ENCODE peak calls at places on chromosomes 4 and X, in six cellular contexts. One of them, this sample, is unnamed.
A peak's percentile ranks its signal among the peaks of the same experiment; 100 is the strongest.

GRCh38 chr4:89111833-89112563 is 665 bp downstream of the TIGD2 start:
- DNase-seq in activated CD8-positive, alpha-beta T cell treated with anti-CD3 and anti-CD28 coated beads, Interleukin-2, amount 10 ng/mL, durations not matched to agents 7 days and 5 days: no peak
- DNase-seq in GM18507: no peak
- DNase-seq in COR-L47: no peak
- DNase-seq in naive thymus-derived CD8-positive, alpha-beta T cell: no peak
- DNase-seq in hepatic stellate cell: peak; percentile 80
- DNase-seq in this sample: no peak

GRCh38 chr4:180059216-180059881 is 2183.9 kb upstream of the TENM3 start:
- DNase-seq in naive thymus-derived CD8-positive, alpha-beta T cell: no peak
- DNase-seq in COR-L47: no peak
- DNase-seq in hepatic stellate cell: peak; percentile 1
- DNase-seq in activated CD8-positive, alpha-beta T cell treated with anti-CD3 and anti-CD28 coated beads, Interleukin-2, amount 10 ng/mL, durations not matched to agents 7 days and 5 days: no peak
- DNase-seq in GM18507: no peak
- DNase-seq in this sample: peak; percentile 3

GRCh38 chrX:110941906-110942305 is 146.3 kb upstream of the CHRDL1 start:
- DNase-seq in GM18507: no peak
- DNase-seq in hepatic stellate cell: no peak
- DNase-seq in naive thymus-derived CD8-positive, alpha-beta T cell: no peak
- DNase-seq in activated CD8-positive, alpha-beta T cell treated with anti-CD3 and anti-CD28 coated beads, Interleukin-2, amount 10 ng/mL, durations not matched to agents 7 days and 5 days: no peak
- DNase-seq in COR-L47: no peak
- DNase-seq in this sample: no peak

GRCh38 chr4:67393699-67394281 is 151.5 kb downstream of the CENPC start:
- DNase-seq in GM18507: no peak
- DNase-seq in hepatic stellate cell: no peak
- DNase-seq in activated CD8-positive, alpha-beta T cell treated with anti-CD3 and anti-CD28 coated beads, Interleukin-2, amount 10 ng/mL, durations not matched to agents 7 days and 5 days: peak; percentile 50
- DNase-seq in COR-L47: peak; percentile 17
- DNase-seq in naive thymus-derived CD8-positive, alpha-beta T cell: no peak
- DNase-seq in this sample: no peak

GRCh38 chr4:109067509-109068205 is 234.8 kb downstream of the COL25A1 start:
- DNase-seq in naive thymus-derived CD8-positive, alpha-beta T cell: no peak
- DNase-seq in hepatic stellate cell: no peak
- DNase-seq in activated CD8-positive, alpha-beta T cell treated with anti-CD3 and anti-CD28 coated beads, Interleukin-2, amount 10 ng/mL, durations not matched to agents 7 days and 5 days: no peak
- DNase-seq in COR-L47: no peak
- DNase-seq in GM18507: no peak
- DNase-seq in this sample: no peak

GRCh38 chrX:79573760-79574159 is 206.6 kb upstream of the ITM2A start:
- DNase-seq in naive thymus-derived CD8-positive, alpha-beta T cell: no peak
- DNase-seq in GM18507: no peak
- DNase-seq in activated CD8-positive, alpha-beta T cell treated with anti-CD3 and anti-CD28 coated beads, Interleukin-2, amount 10 ng/mL, durations not matched to agents 7 days and 5 days: no peak
- DNase-seq in hepatic stellate cell: no peak
- DNase-seq in COR-L47: no peak
- DNase-seq in this sample: no peak

GRCh38 chr4:1752284-1753041 is 31.1 kb downstream of the TACC3 start:
- DNase-seq in activated CD8-positive, alpha-beta T cell treated with anti-CD3 and anti-CD28 coated beads, Interleukin-2, amount 10 ng/mL, durations not matched to agents 7 days and 5 days: peak; percentile 39
- DNase-seq in naive thymus-derived CD8-positive, alpha-beta T cell: no peak
- DNase-seq in COR-L47: no peak
- DNase-seq in hepatic stellate cell: no peak
- DNase-seq in GM18507: no peak
- DNase-seq in this sample: no peak

GRCh38 chr4:38188136-38188535 is 227.9 kb downstream of the PTTG2 start:
- DNase-seq in hepatic stellate cell: no peak
- DNase-seq in naive thymus-derived CD8-positive, alpha-beta T cell: no peak
- DNase-seq in activated CD8-positive, alpha-beta T cell treated with anti-CD3 and anti-CD28 coated beads, Interleukin-2, amount 10 ng/mL, durations not matched to agents 7 days and 5 days: no peak
- DNase-seq in COR-L47: no peak
- DNase-seq in GM18507: no peak
- DNase-seq in this sample: no peak

GRCh38 chr4:62711575-62711974 is 1511.4 kb downstream of the ADGRL3 start:
- DNase-seq in hepatic stellate cell: no peak
- DNase-seq in GM18507: no peak
- DNase-seq in activated CD8-positive, alpha-beta T cell treated with anti-CD3 and anti-CD28 coated beads, Interleukin-2, amount 10 ng/mL, durations not matched to agents 7 days and 5 days: no peak
- DNase-seq in naive thymus-derived CD8-positive, alpha-beta T cell: no peak
- DNase-seq in COR-L47: no peak
- DNase-seq in this sample: no peak

GRCh38 chrX:21153503-21153902 is 220.7 kb upstream of the CNKSR2 start:
- DNase-seq in activated CD8-positive, alpha-beta T cell treated with anti-CD3 and anti-CD28 coated beads, Interleukin-2, amount 10 ng/mL, durations not matched to agents 7 days and 5 days: no peak
- DNase-seq in COR-L47: no peak
- DNase-seq in GM18507: no peak
- DNase-seq in naive thymus-derived CD8-positive, alpha-beta T cell: no peak
- DNase-seq in hepatic stellate cell: peak; percentile 13
- DNase-seq in this sample: no peak

GRCh38 chr4:8188743-8189550 is 10.1 kb upstream of the SH3TC1 start:
- DNase-seq in hepatic stellate cell: no peak
- DNase-seq in activated CD8-positive, alpha-beta T cell treated with anti-CD3 and anti-CD28 coated beads, Interleukin-2, amount 10 ng/mL, durations not matched to agents 7 days and 5 days: no peak
- DNase-seq in COR-L47: peak; percentile 86
- DNase-seq in GM18507: no peak
- DNase-seq in naive thymus-derived CD8-positive, alpha-beta T cell: no peak
- DNase-seq in this sample: no peak

GRCh38 chr4:106583567-106583966 is 215.0 kb upstream of the GIMD1 start:
- DNase-seq in hepatic stellate cell: peak; percentile 67
- DNase-seq in naive thymus-derived CD8-positive, alpha-beta T cell: no peak
- DNase-seq in GM18507: no peak
- DNase-seq in COR-L47: no peak
- DNase-seq in activated CD8-positive, alpha-beta T cell treated with anti-CD3 and anti-CD28 coated beads, Interleukin-2, amount 10 ng/mL, durations not matched to agents 7 days and 5 days: no peak
- DNase-seq in this sample: peak; percentile 25

GRCh38 chr4:147753047-147753446 is 21.2 kb downstream of the ARHGAP10 start:
- DNase-seq in naive thymus-derived CD8-positive, alpha-beta T cell: no peak
- DNase-seq in GM18507: no peak
- DNase-seq in activated CD8-positive, alpha-beta T cell treated with anti-CD3 and anti-CD28 coated beads, Interleukin-2, amount 10 ng/mL, durations not matched to agents 7 days and 5 days: no peak
- DNase-seq in hepatic stellate cell: no peak
- DNase-seq in COR-L47: no peak
- DNase-seq in this sample: no peak

GRCh38 chr4:81257021-81257420 is 42.0 kb upstream of the PRKG2 start:
- DNase-seq in naive thymus-derived CD8-positive, alpha-beta T cell: no peak
- DNase-seq in activated CD8-positive, alpha-beta T cell treated with anti-CD3 and anti-CD28 coated beads, Interleukin-2, amount 10 ng/mL, durations not matched to agents 7 days and 5 days: no peak
- DNase-seq in GM18507: no peak
- DNase-seq in hepatic stellate cell: no peak
- DNase-seq in COR-L47: no peak
- DNase-seq in this sample: no peak

GRCh38 chrX:123311486-123311885 is 127.4 kb downstream of the GRIA3 start:
- DNase-seq in naive thymus-derived CD8-positive, alpha-beta T cell: no peak
- DNase-seq in hepatic stellate cell: no peak
- DNase-seq in COR-L47: no peak
- DNase-seq in activated CD8-positive, alpha-beta T cell treated with anti-CD3 and anti-CD28 coated beads, Interleukin-2, amount 10 ng/mL, durations not matched to agents 7 days and 5 days: no peak
- DNase-seq in GM18507: no peak
- DNase-seq in this sample: no peak

GRCh38 chr4:153292897-153293674 is 51.4 kb upstream of the MND1 start:
- DNase-seq in activated CD8-positive, alpha-beta T cell treated with anti-CD3 and anti-CD28 coated beads, Interleukin-2, amount 10 ng/mL, durations not matched to agents 7 days and 5 days: no peak
- DNase-seq in hepatic stellate cell: no peak
- DNase-seq in COR-L47: no peak
- DNase-seq in GM18507: no peak
- DNase-seq in naive thymus-derived CD8-positive, alpha-beta T cell: no peak
- DNase-seq in this sample: no peak

GRCh38 chr4:54439831-54440243 is 210.7 kb downstream of the PDGFRA start:
- DNase-seq in COR-L47: peak; percentile 31
- DNase-seq in GM18507: no peak
- DNase-seq in naive thymus-derived CD8-positive, alpha-beta T cell: no peak
- DNase-seq in activated CD8-positive, alpha-beta T cell treated with anti-CD3 and anti-CD28 coated beads, Interleukin-2, amount 10 ng/mL, durations not matched to agents 7 days and 5 days: no peak
- DNase-seq in hepatic stellate cell: peak; percentile 45
- DNase-seq in this sample: peak; percentile 17